ENCODE peak calls at places on chromosomes 11 and 22, in five cellular contexts. D is NCI-H1417, U is ascending aorta, R is fibroblast of mammary gland, Z is B cell. H is an unnamed sample.

GRCh38 chr11:83779876-83780275 is 493.7 kb upstream of the CCDC90B start:
- DNase-seq in D (no peak), U (no peak), R (no peak), Z (no peak), H (no peak)

GRCh38 chr22:22906907-22907550 is 19.4 kb downstream of the IGLL5 start:
- DNase-seq in D (no peak), U (no peak), R (no peak), Z (no peak), H (no peak)

GRCh38 chr11:113162590-113162961 is 151.8 kb upstream of the TTC12 start:
- DNase-seq in D (peak; percentile 69), U (peak; percentile 71), R (no peak), Z (no peak), H (no peak)

GRCh38 chr11:65310215-65310614 is 4.5 kb upstream of the CDC42EP2 start:
- DNase-seq in D (no peak), U (no peak), R (no peak), Z (no peak), H (no peak)

GRCh38 chr11:120254788-120255518 is 15.0 kb downstream of the POU2F3 start:
- DNase-seq in D (peak; percentile 63), U (no peak), R (no peak), Z (no peak), H (no peak)

GRCh38 chr22:17368144-17368726 is 1.0 kb upstream of the CECR2 start:
- DNase-seq in D (no peak), U (no peak), R (no peak), Z (no peak), H (no peak)

GRCh38 chr11:67592880-67593624 is 9.4 kb downstream of the GSTP1 start:
- DNase-seq in D (no peak), U (no peak), R (no peak), Z (no peak), H (no peak)

GRCh38 chr11:11592146-11592684 is 29.6 kb downstream of the GALNT18 start:
- DNase-seq in D (no peak), U (no peak), R (no peak), Z (no peak), H (peak; percentile 19)

GRCh38 chr11:43833657-43834073 is 47.0 kb upstream of the ALKBH3 start:
- DNase-seq in D (peak; percentile 48), U (no peak), R (peak; percentile 37), Z (no peak), H (no peak)

GRCh38 chr11:95279921-95280861 is 49.2 kb upstream of the SESN3 start:
- DNase-seq in D (no peak), U (peak; percentile 65), R (no peak), Z (no peak), H (no peak)

GRCh38 chr11:65430406-65431217 is 8.0 kb downstream of the NEAT1 start:
- DNase-seq in D (no peak), U (peak; percentile 59), R (peak; percentile 75), Z (peak; percentile 21), H (no peak)

GRCh38 chr11:119478711-119479285 is 55.8 kb upstream of the THY1 start:
- DNase-seq in D (no peak), U (peak; percentile 19), R (no peak), Z (no peak), H (peak; percentile 55)

GRCh38 chr11:130227373-130227772 is 67.8 kb downstream of the ST14 start:
- DNase-seq in D (no peak), U (no peak), R (no peak), Z (no peak), H (no peak)

GRCh38 chr11:94602430-94603372 is 35.5 kb downstream of the PIWIL4 start:
- DNase-seq in D (no peak), U (peak; percentile 74), R (peak; percentile 91), Z (no peak), H (no peak)

GRCh38 chr22:27418261-27418660 is 383.3 kb downstream of the MN1 start:
- DNase-seq in D (no peak), U (no peak), R (no peak), Z (no peak), H (no peak)

GRCh38 chr11:134468081-134468668 is 56.1 kb upstream of the B3GAT1 start:
- DNase-seq in D (no peak), U (no peak), R (no peak), Z (no peak), H (no peak)

GRCh38 chr11:98862169-98862568 is 158.6 kb upstream of the CNTN5 start:
- DNase-seq in D (no peak), U (no peak), R (no peak), Z (no peak), H (no peak)

GRCh38 chr22:22168190-22168940 is 76.2 kb upstream of the VPREB1 start:
- DNase-seq in D (peak; percentile 22), U (no peak), R (peak; percentile 70), Z (peak; percentile 69), H (peak; percentile 75)

GRCh38 chr22:48845356-48845936 is 982.2 kb downstream of the BRD1 start:
- DNase-seq in D (no peak), U (no peak), R (no peak), Z (no peak), H (no peak)

GRCh38 chr22:45268167-45268957 is 16.4 kb upstream of the UPK3A start:
- DNase-seq in D (peak; percentile 60), U (no peak), R (no peak), Z (no peak), H (no peak)

GRCh38 chr11:64864473-64865285 is 13.7 kb downstream of the EHD1 start:
- DNase-seq in D (no peak), U (peak; percentile 96), R (peak; percentile 97), Z (no peak), H (peak; percentile 95)

GRCh38 chr11:69301491-69302401 is 7.8 kb downstream of the MYEOV start:
- DNase-seq in D (no peak), U (peak; percentile 82), R (peak; percentile 90), Z (no peak), H (no peak)

GRCh38 chr11:43806976-43807375 is 73.7 kb upstream of the ALKBH3 start:
- DNase-seq in D (no peak), U (no peak), R (no peak), Z (no peak), H (no peak)

GRCh38 chr22:43171607-43172006 is 15.3 kb downstream of the TTLL12 start:
- DNase-seq in D (no peak), U (no peak), R (no peak), Z (no peak), H (no peak)

GRCh38 chr22:39674536-39674935 is 104.0 kb downstream of the CACNA1I start:
- DNase-seq in D (no peak), U (no peak), R (no peak), Z (no peak), H (no peak)

GRCh38 chr11:73399159-73400090 is 23.2 kb downstream of the RELT start:
- DNase-seq in D (no peak), U (peak; percentile 58), R (peak; percentile 20), Z (no peak), H (no peak)

GRCh38 chr11:16815047-16815767 is 76.8 kb downstream of the C11orf58 start:
- DNase-seq in D (peak; percentile 33), U (peak; percentile 81), R (peak; percentile 64), Z (no peak), H (no peak)

GRCh38 chr11:79006854-79007253 is 432.2 kb upstream of the NARS2 start:
- DNase-seq in D (no peak), U (no peak), R (no peak), Z (no peak), H (no peak)

GRCh38 chr22:39933741-39934140 is 26.5 kb upstream of the TMA7B start:
- DNase-seq in D (no peak), U (no peak), R (no peak), Z (peak; percentile 45), H (no peak)